ENCODE peak calls at places on chromosomes 6 and 20, in nine cellular contexts. One of them, this sample, is unnamed.

GRCh38 chr20:20002101-20002998 is 14.8 kb upstream of the NAA20 start:
- DNase-seq in GM23338: no peak
- DNase-seq in PC-3: peak; percentile 46
- DNase-seq in neural progenitor cell: no peak
- DNase-seq in GM23248: no peak
- DNase-seq in SK-N-SH: no peak
- DNase-seq in HCT116: no peak
- DNase-seq in hepatocyte: no peak
- DNase-seq in MM.1S: no peak
- DNase-seq in this sample: no peak

GRCh38 chr6:169956580-169956979 is 205.2 kb downstream of the ERMARD start:
- DNase-seq in HCT116: no peak
- DNase-seq in SK-N-SH: peak; percentile 4
- DNase-seq in GM23248: no peak
- DNase-seq in hepatocyte: no peak
- DNase-seq in neural progenitor cell: no peak
- DNase-seq in GM23338: no peak
- DNase-seq in MM.1S: no peak
- DNase-seq in PC-3: no peak
- DNase-seq in this sample: no peak

GRCh38 chr20:1437222-1437904 is 29.3 kb downstream of the NSFL1C start:
- DNase-seq in MM.1S: peak; percentile 78
- DNase-seq in GM23338: peak; percentile 75
- DNase-seq in HCT116: peak; percentile 71
- DNase-seq in neural progenitor cell: peak; percentile 75
- DNase-seq in hepatocyte: peak; percentile 81
- DNase-seq in GM23248: peak; percentile 73
- DNase-seq in SK-N-SH: peak; percentile 75
- DNase-seq in PC-3: peak; percentile 86
- DNase-seq in this sample: peak; percentile 80

GRCh38 chr6:149910721-149911151 is 12.2 kb downstream of the RAET1G start:
- DNase-seq in MM.1S: peak; percentile 7
- DNase-seq in neural progenitor cell: no peak
- DNase-seq in hepatocyte: no peak
- DNase-seq in SK-N-SH: no peak
- DNase-seq in GM23338: no peak
- DNase-seq in PC-3: no peak
- DNase-seq in HCT116: no peak
- DNase-seq in GM23248: no peak
- DNase-seq in this sample: no peak

GRCh38 chr20:60046011-60046413 is 87.8 kb downstream of the CDH26 start:
- DNase-seq in hepatocyte: peak; percentile 30
- DNase-seq in PC-3: no peak
- DNase-seq in GM23338: no peak
- DNase-seq in SK-N-SH: no peak
- DNase-seq in GM23248: peak; percentile 34
- DNase-seq in neural progenitor cell: no peak
- DNase-seq in MM.1S: no peak
- DNase-seq in HCT116: no peak
- DNase-seq in this sample: no peak

GRCh38 chr6:126372626-126373025 is 32.7 kb downstream of the CENPW start:
- DNase-seq in PC-3: no peak
- DNase-seq in hepatocyte: no peak
- DNase-seq in HCT116: no peak
- DNase-seq in MM.1S: no peak
- DNase-seq in neural progenitor cell: no peak
- DNase-seq in GM23248: peak; percentile 50
- DNase-seq in GM23338: no peak
- DNase-seq in SK-N-SH: no peak
- DNase-seq in this sample: no peak

GRCh38 chr6:90397929-90398674 is 101.5 kb upstream of the BACH2 start:
- DNase-seq in neural progenitor cell: no peak
- DNase-seq in GM23338: no peak
- DNase-seq in PC-3: peak; percentile 65
- DNase-seq in HCT116: no peak
- DNase-seq in GM23248: no peak
- DNase-seq in hepatocyte: peak; percentile 59
- DNase-seq in MM.1S: peak; percentile 12
- DNase-seq in SK-N-SH: peak; percentile 26
- DNase-seq in this sample: no peak

GRCh38 chr6:38337819-38338465 is 301.8 kb downstream of the BTBD9 start:
- DNase-seq in neural progenitor cell: no peak
- DNase-seq in SK-N-SH: no peak
- DNase-seq in GM23338: no peak
- DNase-seq in HCT116: peak; percentile 55
- DNase-seq in PC-3: peak; percentile 71
- DNase-seq in hepatocyte: peak; percentile 23
- DNase-seq in GM23248: peak; percentile 85
- DNase-seq in MM.1S: no peak
- DNase-seq in this sample: no peak

GRCh38 chr6:111657146-111657545 is 51.5 kb upstream of the TRAF3IP2 start:
- DNase-seq in HCT116: no peak
- DNase-seq in hepatocyte: no peak
- DNase-seq in GM23248: peak; percentile 81
- DNase-seq in PC-3: peak; percentile 75
- DNase-seq in neural progenitor cell: no peak
- DNase-seq in MM.1S: no peak
- DNase-seq in SK-N-SH: no peak
- DNase-seq in GM23338: no peak
- DNase-seq in this sample: no peak

GRCh38 chr6:34154668-34155447 is 9.0 kb upstream of the GRM4 start:
- DNase-seq in neural progenitor cell: peak; percentile 87
- DNase-seq in GM23338: peak; percentile 82
- DNase-seq in SK-N-SH: peak; percentile 98
- DNase-seq in hepatocyte: peak; percentile 75
- DNase-seq in PC-3: peak; percentile 52
- DNase-seq in HCT116: no peak
- DNase-seq in GM23248: peak; percentile 80
- DNase-seq in MM.1S: peak; percentile 41
- DNase-seq in this sample: peak; percentile 74

GRCh38 chr6:26420607-26421235 is 18.6 kb downstream of the BTN3A1 start:
- DNase-seq in HCT116: peak; percentile 35
- DNase-seq in hepatocyte: peak; percentile 54
- DNase-seq in SK-N-SH: peak; percentile 48
- DNase-seq in MM.1S: peak; percentile 59
- DNase-seq in GM23338: peak; percentile 81
- DNase-seq in neural progenitor cell: peak; percentile 46
- DNase-seq in GM23248: peak; percentile 52
- DNase-seq in PC-3: peak; percentile 43
- DNase-seq in this sample: peak; percentile 62

GRCh38 chr6:75280131-75280855 is 4.3 kb downstream of the TMEM30A start:
- DNase-seq in HCT116: no peak
- DNase-seq in neural progenitor cell: no peak
- DNase-seq in MM.1S: no peak
- DNase-seq in PC-3: no peak
- DNase-seq in GM23248: peak; percentile 65
- DNase-seq in SK-N-SH: no peak
- DNase-seq in GM23338: no peak
- DNase-seq in hepatocyte: no peak
- DNase-seq in this sample: no peak

GRCh38 chr6:40413231-40413755 is 173.9 kb downstream of the LRFN2 start:
- DNase-seq in neural progenitor cell: no peak
- DNase-seq in HCT116: no peak
- DNase-seq in GM23248: no peak
- DNase-seq in SK-N-SH: no peak
- DNase-seq in GM23338: no peak
- DNase-seq in hepatocyte: peak; percentile 37
- DNase-seq in PC-3: no peak
- DNase-seq in MM.1S: no peak
- DNase-seq in this sample: no peak

GRCh38 chr6:6313012-6313411 is 7.5 kb downstream of the F13A1 start:
- DNase-seq in neural progenitor cell: no peak
- DNase-seq in hepatocyte: no peak
- DNase-seq in HCT116: no peak
- DNase-seq in PC-3: no peak
- DNase-seq in MM.1S: no peak
- DNase-seq in SK-N-SH: no peak
- DNase-seq in GM23338: no peak
- DNase-seq in GM23248: no peak
- DNase-seq in this sample: no peak

GRCh38 chr6:147166360-147166944 is 37.8 kb upstream of the STXBP5 start:
- DNase-seq in GM23338: no peak
- DNase-seq in neural progenitor cell: no peak
- DNase-seq in HCT116: no peak
- DNase-seq in MM.1S: no peak
- DNase-seq in SK-N-SH: peak; percentile 45
- DNase-seq in hepatocyte: no peak
- DNase-seq in PC-3: no peak
- DNase-seq in GM23248: no peak
- DNase-seq in this sample: no peak

GRCh38 chr6:37783025-37783825 is 36.3 kb upstream of the ZFAND3 start:
- DNase-seq in MM.1S: no peak
- DNase-seq in HCT116: no peak
- DNase-seq in GM23248: peak; percentile 63
- DNase-seq in hepatocyte: peak; percentile 35
- DNase-seq in PC-3: peak; percentile 28
- DNase-seq in SK-N-SH: peak; percentile 48
- DNase-seq in GM23338: peak; percentile 82
- DNase-seq in neural progenitor cell: peak; percentile 42
- DNase-seq in this sample: no peak

GRCh38 chr6:157823523-157824370 is 701 bp downstream of the SNX9 start:
- DNase-seq in SK-N-SH: peak; percentile 79
- DNase-seq in hepatocyte: peak; percentile 79
- DNase-seq in neural progenitor cell: peak; percentile 52
- DNase-seq in GM23338: peak; percentile 49
- DNase-seq in PC-3: peak; percentile 56
- DNase-seq in GM23248: peak; percentile 82
- DNase-seq in HCT116: peak; percentile 62
- DNase-seq in MM.1S: no peak
- DNase-seq in this sample: no peak
- H2AFZ ChIP-seq in SK-N-SH: peak overlapping the region; percentile 91
- H2AFZ ChIP-seq in hepatocyte: peak overlapping the region; percentile 2
- H2AFZ ChIP-seq in neural progenitor cell: peak overlapping the region; percentile 64
- H2AFZ ChIP-seq in GM23338: peak overlapping the region; percentile 38
- H2AFZ ChIP-seq in PC-3: peak overlapping the region; percentile 54
- H2AFZ ChIP-seq in GM23248: peak overlapping the region; percentile 42
- H2AFZ ChIP-seq in HCT116: no peak overlapping the region
- H2AFZ ChIP-seq in MM.1S: no peak overlapping the region
- H2AFZ ChIP-seq in this sample: no peak overlapping the region

GRCh38 chr6:115629415-115629814 is 431.3 kb downstream of the FRK start:
- DNase-seq in PC-3: no peak
- DNase-seq in MM.1S: no peak
- DNase-seq in neural progenitor cell: no peak
- DNase-seq in hepatocyte: no peak
- DNase-seq in SK-N-SH: no peak
- DNase-seq in HCT116: no peak
- DNase-seq in GM23338: no peak
- DNase-seq in GM23248: no peak
- DNase-seq in this sample: no peak
- TF ChIP-seq EZH2phosphoT487 in PC-3: no peak
- TF ChIP-seq EZH2phosphoT487 in MM.1S: no peak
- TF ChIP-seq EZH2phosphoT487 in neural progenitor cell: no peak
- TF ChIP-seq EZH2phosphoT487 in hepatocyte: no peak
- TF ChIP-seq EZH2phosphoT487 in SK-N-SH: no peak
- TF ChIP-seq EZH2phosphoT487 in HCT116: no peak
- TF ChIP-seq EZH2phosphoT487 in GM23338: no peak
- TF ChIP-seq EZH2phosphoT487 in GM23248: no peak
- TF ChIP-seq EZH2phosphoT487 in this sample: no peak

GRCh38 chr20:63536241-63536977 is 767 bp downstream of the PTK6 start:
- DNase-seq in GM23338: no peak
- DNase-seq in hepatocyte: no peak
- DNase-seq in PC-3: peak; percentile 72
- DNase-seq in HCT116: no peak
- DNase-seq in GM23248: peak; percentile 89
- DNase-seq in SK-N-SH: peak; percentile 92
- DNase-seq in neural progenitor cell: no peak
- DNase-seq in MM.1S: no peak
- DNase-seq in this sample: no peak
- H3K4me3 ChIP-seq in GM23338: no peak overlapping the region
- H3K4me3 ChIP-seq in hepatocyte: no peak overlapping the region
- H3K4me3 ChIP-seq in PC-3: peak overlapping the region; percentile 84
- H3K4me3 ChIP-seq in HCT116: peak overlapping the region; percentile 67
- H3K4me3 ChIP-seq in GM23248: no peak overlapping the region
- H3K4me3 ChIP-seq in SK-N-SH: no peak overlapping the region
- H3K4me3 ChIP-seq in neural progenitor cell: no peak overlapping the region
- H3K4me3 ChIP-seq in MM.1S: no peak overlapping the region
- H3K4me3 ChIP-seq in this sample: no peak overlapping the region

DNA sequence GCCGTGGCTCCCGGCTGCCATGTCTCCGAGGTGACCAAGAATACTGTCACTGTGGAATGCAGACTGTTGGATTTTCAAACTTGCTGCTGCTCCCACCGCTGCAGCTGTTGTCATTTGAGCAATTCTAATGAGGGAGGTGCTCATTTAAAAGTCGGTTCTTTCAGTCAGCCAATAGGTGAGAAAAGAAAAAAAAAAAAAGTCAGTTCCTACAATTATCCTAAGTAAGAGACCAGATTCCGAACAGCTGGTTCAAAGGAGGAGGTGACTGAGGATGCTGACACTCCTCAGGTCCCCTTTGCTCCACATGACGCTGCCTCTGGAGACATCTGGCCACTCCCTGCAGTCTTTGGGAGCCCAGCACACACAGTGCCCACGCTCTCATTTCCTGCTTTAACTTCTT is 72.8 kb upstream of the QKI start:
- DNase-seq in neural progenitor cell: peak; percentile 18
- DNase-seq in GM23338: no peak
- DNase-seq in MM.1S: no peak
- DNase-seq in GM23248: no peak
- DNase-seq in SK-N-SH: no peak
- DNase-seq in hepatocyte: no peak
- DNase-seq in HCT116: no peak
- DNase-seq in PC-3: no peak
- DNase-seq in this sample: no peak
- H2AFZ ChIP-seq in neural progenitor cell: no peak overlapping the region
- H2AFZ ChIP-seq in GM23338: no peak overlapping the region
- H2AFZ ChIP-seq in MM.1S: no peak overlapping the region
- H2AFZ ChIP-seq in GM23248: no peak overlapping the region
- H2AFZ ChIP-seq in SK-N-SH: no peak overlapping the region
- H2AFZ ChIP-seq in hepatocyte: no peak overlapping the region
- H2AFZ ChIP-seq in HCT116: no peak overlapping the region
- H2AFZ ChIP-seq in PC-3: no peak overlapping the region
- H2AFZ ChIP-seq in this sample: no peak overlapping the region

GRCh38 chr6:113182370-113183141 is 674.6 kb upstream of the MARCKS start:
- DNase-seq in MM.1S: no peak
- DNase-seq in GM23248: peak; percentile 80
- DNase-seq in PC-3: peak; percentile 85
- DNase-seq in HCT116: no peak
- DNase-seq in neural progenitor cell: no peak
- DNase-seq in hepatocyte: no peak
- DNase-seq in SK-N-SH: no peak
- DNase-seq in GM23338: no peak
- DNase-seq in this sample: no peak
- TF ChIP-seq EZH2phosphoT487 in MM.1S: no peak
- TF ChIP-seq EZH2phosphoT487 in GM23248: no peak
- TF ChIP-seq EZH2phosphoT487 in PC-3: no peak
- TF ChIP-seq EZH2phosphoT487 in HCT116: no peak
- TF ChIP-seq EZH2phosphoT487 in neural progenitor cell: no peak
- TF ChIP-seq EZH2phosphoT487 in hepatocyte: no peak
- TF ChIP-seq EZH2phosphoT487 in SK-N-SH: no peak
- TF ChIP-seq EZH2phosphoT487 in GM23338: no peak
- TF ChIP-seq EZH2phosphoT487 in this sample: no peak

GRCh38 chr20:57710841-57711240 is 1.0 kb upstream of the PMEPA1 start:
- DNase-seq in PC-3: peak; percentile 35
- DNase-seq in GM23338: no peak
- DNase-seq in SK-N-SH: no peak
- DNase-seq in HCT116: no peak
- DNase-seq in neural progenitor cell: no peak
- DNase-seq in hepatocyte: no peak
- DNase-seq in GM23248: no peak
- DNase-seq in MM.1S: no peak
- DNase-seq in this sample: no peak
- H3K4me3 ChIP-seq in PC-3: peak overlapping the region; percentile 98
- H3K4me3 ChIP-seq in GM23338: peak overlapping the region; percentile 94
- H3K4me3 ChIP-seq in SK-N-SH: peak overlapping the region; percentile 99
- H3K4me3 ChIP-seq in HCT116: no peak overlapping the region
- H3K4me3 ChIP-seq in neural progenitor cell: peak overlapping the region; percentile 61
- H3K4me3 ChIP-seq in hepatocyte: peak overlapping the region; percentile 59
- H3K4me3 ChIP-seq in GM23248: peak overlapping the region; percentile 83
- H3K4me3 ChIP-seq in MM.1S: peak overlapping the region; percentile 93
- H3K4me3 ChIP-seq in this sample: peak overlapping the region; percentile 75